ENCODE peak calls at places on chromosomes 11 and 22, in seven cellular contexts. V, Z, K, N, G, F and P are unnamed samples.

GRCh38 chr22:20520093-20520511 is 12.7 kb downstream of the MED15 start:
- DNase-seq in Z (peak; percentile 77), G (no peak), V (no peak), F (no peak), K (peak; percentile 71), N (no peak), P (no peak)

GRCh38 chr11:134574425-134574824 is 162.4 kb upstream of the B3GAT1 start:
- DNase-seq in N (no peak), K (no peak), F (no peak), V (no peak), G (no peak), Z (no peak), P (no peak)

GRCh38 chr11:112113539-112114457 is 27.1 kb downstream of the SDHD start:
- DNase-seq in F (no peak), V (peak; percentile 5), N (peak; percentile 79), Z (peak; percentile 79), K (peak; percentile 79), G (no peak), P (peak; percentile 76)

GRCh38 chr22:22195265-22196017 is 49.1 kb upstream of the VPREB1 start:
- DNase-seq in K (peak; percentile 65), N (peak; percentile 85), F (no peak), Z (peak; percentile 74), V (peak; percentile 67), G (peak; percentile 78), P (peak; percentile 45)

GRCh38 chr11:62930157-62930556 is 9.0 kb upstream of the CHRM1 start:
- DNase-seq in Z (no peak), V (no peak), G (no peak), N (no peak), K (no peak), F (no peak), P (no peak)

GRCh38 chr11:23897453-23898289 is 599.2 kb upstream of the LUZP2 start:
- DNase-seq in V (no peak), N (peak; percentile 1), K (peak; percentile 95), G (no peak), Z (peak; percentile 97), F (peak; percentile 69), P (peak; percentile 55)

GRCh38 chr22:30208631-30209603 is 37.6 kb downstream of the LIF start:
- DNase-seq in Z (peak; percentile 83), F (no peak), G (no peak), N (peak; percentile 88), K (peak; percentile 88), V (peak; percentile 55), P (peak; percentile 99)

GRCh38 chr11:107851704-107852315 is 6.8 kb downstream of the SLC35F2 start:
- DNase-seq in V (no peak), G (peak; percentile 68), K (no peak), N (no peak), Z (no peak), F (no peak), P (no peak)

GRCh38 chr11:134261626-134262488 is 8.5 kb downstream of the ACAD8 start:
- DNase-seq in Z (peak; percentile 45), G (no peak), V (peak; percentile 9), K (peak; percentile 35), N (peak; percentile 65), F (no peak), P (peak; percentile 11)

GRCh38 chr22:49929553-49929979 is 11.1 kb downstream of the CRELD2 start:
- DNase-seq in N (peak; percentile 62), V (peak; percentile 74), Z (peak; percentile 30), G (peak; percentile 82), K (peak; percentile 24), F (no peak), P (peak; percentile 21)

GRCh38 chr11:17978553-17979287 is 34.1 kb downstream of the SERGEF start:
- DNase-seq in Z (peak; percentile 64), N (peak; percentile 67), G (peak; percentile 67), K (peak; percentile 62), V (peak; percentile 58), F (no peak), P (peak; percentile 51)

DNA sequence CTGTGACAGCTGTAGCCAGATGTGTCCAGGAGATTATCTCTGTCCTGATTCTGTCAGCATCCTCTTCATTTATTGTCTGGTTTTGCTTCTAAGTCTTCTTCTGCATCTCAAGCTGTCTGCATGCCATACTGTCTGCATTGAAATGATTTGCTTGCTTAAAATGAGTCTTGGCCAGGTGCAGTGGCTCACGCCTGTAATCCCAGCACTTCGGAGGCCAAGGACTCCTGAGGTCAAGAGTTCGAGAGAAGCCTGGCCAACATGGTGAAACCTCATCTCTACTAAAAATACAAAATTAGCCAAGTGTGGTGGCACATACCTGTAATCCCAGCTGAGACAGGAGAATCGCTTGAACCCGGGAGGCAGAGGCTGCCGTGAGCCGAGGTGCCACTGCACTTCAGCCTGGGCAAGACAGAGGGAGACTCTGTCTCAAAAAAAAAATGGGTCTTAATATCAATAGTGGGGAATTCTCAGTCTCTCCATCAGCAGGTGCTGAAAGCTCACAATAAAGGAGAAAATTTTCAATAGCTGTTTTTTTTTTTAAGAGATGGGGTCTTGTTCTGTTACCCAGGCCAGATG is 39.2 kb upstream of the AMPD3 start:
- DNase-seq in V (no peak), F (no peak), N (no peak), K (no peak), Z (no peak), G (no peak), P (no peak)
- TF ChIP-seq CTCF in V (no peak), F (no peak), N (no peak), K (peak; percentile 7), Z (peak; percentile 24), G (no peak), P (no peak)

DNA sequence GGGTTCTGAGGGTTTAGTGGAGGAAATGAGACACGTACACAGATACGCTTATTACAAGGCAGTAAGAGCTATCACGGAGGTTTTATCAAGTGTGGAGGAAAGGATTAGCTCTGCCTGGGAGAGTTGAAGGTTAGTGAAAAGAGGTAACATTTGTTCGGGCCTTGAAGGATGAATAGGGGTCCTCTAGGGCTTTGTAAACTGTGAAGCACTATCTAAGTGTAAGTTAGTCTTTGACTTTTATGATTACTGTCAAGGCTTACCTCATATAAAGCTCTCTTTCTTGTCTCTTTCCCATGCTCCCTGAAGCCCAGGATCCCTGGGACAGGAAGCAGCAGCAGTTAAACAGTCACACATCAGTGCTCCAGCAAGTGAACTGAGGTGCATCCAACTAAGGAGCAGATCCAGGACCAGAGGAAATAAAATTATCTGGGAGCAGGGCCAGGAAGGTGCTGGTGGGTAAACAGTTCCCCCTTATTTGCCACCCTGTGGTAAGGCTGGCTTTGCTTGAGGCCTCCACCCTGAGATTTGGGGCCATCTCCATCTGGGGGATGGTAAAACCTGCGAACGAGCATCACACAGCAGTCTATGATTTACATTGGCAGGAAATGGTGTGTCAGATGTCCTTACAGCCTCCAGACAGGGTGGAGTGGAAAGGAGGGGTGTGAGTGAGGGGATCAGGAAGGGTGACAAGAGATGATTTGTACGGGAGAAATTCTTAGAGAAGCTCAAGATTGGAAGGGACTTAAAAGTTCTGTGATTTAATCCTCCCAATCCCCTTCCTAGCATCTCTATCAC is 27.2 kb downstream of the GVQW3 start:
- DNase-seq in N (no peak), F (no peak), G (no peak), K (no peak), V (no peak), Z (no peak), P (no peak)
- H3K4me3 ChIP-seq in N (no peak overlapping the region), F (no peak overlapping the region), G (no peak overlapping the region), K (no peak overlapping the region), V (no peak overlapping the region), Z (no peak overlapping the region), P (no peak overlapping the region)

GRCh38 chr22:38144025-38144405 is 33.5 kb upstream of the BAIAP2L2 start:
- DNase-seq in N (peak; percentile 43), Z (no peak), K (no peak), F (no peak), G (peak; percentile 33), V (peak; percentile 22), P (no peak)
- TF ChIP-seq CTCF in N (peak; percentile 23), Z (peak; percentile 15), K (no peak), F (no peak), G (no peak), V (peak; percentile 43), P (no peak)

DNA sequence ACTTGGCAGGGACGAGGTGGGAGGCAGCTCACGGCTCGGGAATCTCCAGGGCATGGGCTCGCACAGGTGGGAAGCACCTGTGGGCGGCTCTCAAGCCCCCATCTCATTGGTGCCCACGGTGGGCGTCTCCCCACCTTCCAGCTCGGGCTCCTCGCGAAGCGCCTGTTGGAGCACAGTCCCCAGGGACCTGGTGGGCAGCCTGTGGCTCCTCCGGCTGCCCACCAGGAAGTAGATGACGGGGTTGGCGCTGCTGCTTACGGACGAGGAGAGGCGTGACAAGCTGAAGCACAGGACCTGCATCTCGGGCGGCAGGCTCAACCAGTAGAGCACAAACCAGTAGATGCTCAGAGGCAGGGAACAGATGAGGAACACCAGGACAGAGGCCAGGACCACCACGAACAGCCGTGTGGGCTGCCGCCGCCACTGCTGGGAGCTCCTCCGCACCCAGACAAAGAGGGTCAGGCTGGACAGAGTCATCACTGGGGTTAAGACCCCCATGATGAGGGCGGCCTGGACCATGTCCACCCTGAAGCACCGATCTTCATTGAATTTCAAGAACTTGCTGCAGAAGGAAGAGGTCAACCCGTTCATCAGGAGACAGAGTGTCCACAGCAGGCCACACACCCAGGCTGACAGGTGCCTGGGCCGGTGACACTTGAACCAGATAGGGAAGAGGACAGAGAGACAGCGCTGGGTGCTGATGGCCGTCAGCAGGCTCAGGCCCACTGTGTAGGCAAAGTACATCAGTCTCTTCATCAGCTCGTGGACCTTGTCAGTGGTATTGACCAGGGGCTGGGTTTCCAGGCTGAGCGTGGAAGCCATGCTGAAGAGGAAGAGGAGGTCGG is 633 bp downstream of the MRGPRD start:
- DNase-seq in V (no peak), Z (no peak), G (no peak), F (no peak), K (no peak), N (no peak), P (no peak)
- H3K4me3 ChIP-seq in V (no peak overlapping the region), Z (no peak overlapping the region), G (no peak overlapping the region), F (no peak overlapping the region), K (no peak overlapping the region), N (no peak overlapping the region), P (no peak overlapping the region)

DNA sequence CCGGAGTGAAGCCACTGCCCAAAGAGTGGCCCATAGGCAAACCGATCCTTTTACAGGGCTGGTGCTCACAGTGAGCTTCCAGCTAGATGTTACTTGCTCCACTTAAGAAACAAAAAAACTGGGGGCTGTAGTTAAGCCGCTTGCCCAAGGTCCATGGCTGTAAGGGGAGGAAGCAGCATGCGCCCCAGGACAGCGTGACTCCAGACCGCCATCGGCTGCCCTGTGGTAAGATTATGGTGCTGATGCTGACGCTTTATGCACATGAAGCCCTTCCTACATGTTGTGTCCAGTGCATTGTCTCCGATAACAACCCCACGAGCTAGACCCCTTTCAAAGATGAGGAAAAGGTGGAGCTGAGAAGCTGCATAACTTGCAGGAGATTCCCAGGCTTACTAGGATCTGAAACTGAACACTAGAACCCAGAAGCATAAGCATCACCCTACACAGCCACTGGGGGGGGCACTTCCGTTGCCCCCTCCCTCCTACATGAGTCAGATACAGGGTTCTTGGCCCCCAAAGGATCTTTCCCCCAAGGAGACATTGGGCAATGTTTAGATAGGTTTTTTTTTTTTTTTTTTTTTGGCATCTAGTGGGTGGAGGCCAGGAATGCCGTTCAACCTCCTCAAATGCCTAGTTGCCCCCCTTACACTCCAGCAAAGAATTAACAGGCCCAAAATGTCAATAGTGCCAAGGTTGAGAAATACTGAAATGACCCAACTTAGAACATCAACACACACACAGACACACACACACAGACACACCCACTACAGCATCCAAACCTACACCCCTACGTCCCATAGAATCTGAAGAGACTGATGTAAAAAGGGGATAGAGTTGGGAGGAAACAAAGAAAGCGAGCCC is 53.9 kb downstream of the MN1 start:
- DNase-seq in N (no peak), F (no peak), V (no peak), K (peak; percentile 74), G (no peak), Z (no peak), P (peak; percentile 85)
- TF ChIP-seq CTCF in N (peak; percentile 29), F (peak; percentile 37), V (peak; percentile 18), K (peak; percentile 52), G (no peak), Z (peak; percentile 39), P (peak; percentile 59)